ENCODE peak calls at places on chromosomes 7 and 10, in nine cellular contexts. One of them, this sample, is unnamed.

GRCh38 chr10:106078796-106079576 is 1085.5 kb downstream of the SORCS1 start:
- DNase-seq in mesenchymal stem cell: no peak
- DNase-seq in stimulated activated naive CD8-positive, alpha-beta T cell treated with anti-CD3 and anti-CD28 coated beads, Interleukin-15, Interleukin-2, amounts not matched to agents 100 U/mL and 50 U/mL, for 24 hours: no peak
- DNase-seq in T-helper 9 cell: no peak
- DNase-seq in hepatic stellate cell: no peak
- DNase-seq in aorta: no peak
- DNase-seq in naive B cell: no peak
- DNase-seq in Kasumi-1: no peak
- DNase-seq in stimulated activated CD8-positive, alpha-beta memory T cell treated with anti-CD3 and anti-CD28 coated beads, Interleukin-12 subunit alpha, Interleukin-12 subunit beta, amount 100 ng/mL, for 4 hours: no peak
- DNase-seq in this sample: no peak

GRCh38 chr7:133853706-133854276 is 273.3 kb upstream of the LRGUK start:
- DNase-seq in aorta: no peak
- DNase-seq in stimulated activated naive CD8-positive, alpha-beta T cell treated with anti-CD3 and anti-CD28 coated beads, Interleukin-15, Interleukin-2, amounts not matched to agents 100 U/mL and 50 U/mL, for 24 hours: peak; percentile 14
- DNase-seq in mesenchymal stem cell: peak; percentile 69
- DNase-seq in stimulated activated CD8-positive, alpha-beta memory T cell treated with anti-CD3 and anti-CD28 coated beads, Interleukin-12 subunit alpha, Interleukin-12 subunit beta, amount 100 ng/mL, for 4 hours: no peak
- DNase-seq in T-helper 9 cell: no peak
- DNase-seq in naive B cell: no peak
- DNase-seq in Kasumi-1: peak; percentile 34
- DNase-seq in hepatic stellate cell: peak; percentile 51
- DNase-seq in this sample: no peak

GRCh38 chr10:100621360-100622205 is 85.8 kb downstream of the HIF1AN start:
- DNase-seq in hepatic stellate cell: no peak
- DNase-seq in Kasumi-1: no peak
- DNase-seq in stimulated activated CD8-positive, alpha-beta memory T cell treated with anti-CD3 and anti-CD28 coated beads, Interleukin-12 subunit alpha, Interleukin-12 subunit beta, amount 100 ng/mL, for 4 hours: no peak
- DNase-seq in mesenchymal stem cell: no peak
- DNase-seq in stimulated activated naive CD8-positive, alpha-beta T cell treated with anti-CD3 and anti-CD28 coated beads, Interleukin-15, Interleukin-2, amounts not matched to agents 100 U/mL and 50 U/mL, for 24 hours: peak; percentile 13
- DNase-seq in aorta: peak; percentile 50
- DNase-seq in naive B cell: no peak
- DNase-seq in T-helper 9 cell: peak; percentile 31
- DNase-seq in this sample: no peak

GRCh38 chr7:29247962-29248236 is 53.3 kb downstream of the CHN2 start:
- DNase-seq in naive B cell: no peak
- DNase-seq in hepatic stellate cell: no peak
- DNase-seq in Kasumi-1: no peak
- DNase-seq in stimulated activated naive CD8-positive, alpha-beta T cell treated with anti-CD3 and anti-CD28 coated beads, Interleukin-15, Interleukin-2, amounts not matched to agents 100 U/mL and 50 U/mL, for 24 hours: no peak
- DNase-seq in stimulated activated CD8-positive, alpha-beta memory T cell treated with anti-CD3 and anti-CD28 coated beads, Interleukin-12 subunit alpha, Interleukin-12 subunit beta, amount 100 ng/mL, for 4 hours: no peak
- DNase-seq in aorta: no peak
- DNase-seq in T-helper 9 cell: no peak
- DNase-seq in mesenchymal stem cell: no peak
- DNase-seq in this sample: no peak

GRCh38 chr7:152859781-152860191 is 100.2 kb downstream of the ACTR3B start:
- DNase-seq in hepatic stellate cell: peak; percentile 32
- DNase-seq in stimulated activated CD8-positive, alpha-beta memory T cell treated with anti-CD3 and anti-CD28 coated beads, Interleukin-12 subunit alpha, Interleukin-12 subunit beta, amount 100 ng/mL, for 4 hours: no peak
- DNase-seq in aorta: no peak
- DNase-seq in naive B cell: no peak
- DNase-seq in Kasumi-1: peak; percentile 70
- DNase-seq in T-helper 9 cell: no peak
- DNase-seq in stimulated activated naive CD8-positive, alpha-beta T cell treated with anti-CD3 and anti-CD28 coated beads, Interleukin-15, Interleukin-2, amounts not matched to agents 100 U/mL and 50 U/mL, for 24 hours: no peak
- DNase-seq in mesenchymal stem cell: no peak
- DNase-seq in this sample: no peak

GRCh38 chr10:89531359-89531758 is 4.0 kb downstream of the SLC16A12 start:
- DNase-seq in T-helper 9 cell: no peak
- DNase-seq in hepatic stellate cell: no peak
- DNase-seq in mesenchymal stem cell: no peak
- DNase-seq in Kasumi-1: no peak
- DNase-seq in stimulated activated naive CD8-positive, alpha-beta T cell treated with anti-CD3 and anti-CD28 coated beads, Interleukin-15, Interleukin-2, amounts not matched to agents 100 U/mL and 50 U/mL, for 24 hours: no peak
- DNase-seq in stimulated activated CD8-positive, alpha-beta memory T cell treated with anti-CD3 and anti-CD28 coated beads, Interleukin-12 subunit alpha, Interleukin-12 subunit beta, amount 100 ng/mL, for 4 hours: no peak
- DNase-seq in naive B cell: no peak
- DNase-seq in aorta: no peak
- DNase-seq in this sample: no peak

GRCh38 chr10:93180402-93181040 is 106.8 kb downstream of the CYP26A1 start:
- DNase-seq in stimulated activated CD8-positive, alpha-beta memory T cell treated with anti-CD3 and anti-CD28 coated beads, Interleukin-12 subunit alpha, Interleukin-12 subunit beta, amount 100 ng/mL, for 4 hours: no peak
- DNase-seq in stimulated activated naive CD8-positive, alpha-beta T cell treated with anti-CD3 and anti-CD28 coated beads, Interleukin-15, Interleukin-2, amounts not matched to agents 100 U/mL and 50 U/mL, for 24 hours: no peak
- DNase-seq in hepatic stellate cell: no peak
- DNase-seq in aorta: peak; percentile 84
- DNase-seq in naive B cell: no peak
- DNase-seq in mesenchymal stem cell: no peak
- DNase-seq in Kasumi-1: no peak
- DNase-seq in T-helper 9 cell: no peak
- DNase-seq in this sample: no peak

GRCh38 chr7:584122-584465 is 64.4 kb upstream of the PDGFA start:
- DNase-seq in naive B cell: no peak
- DNase-seq in mesenchymal stem cell: no peak
- DNase-seq in Kasumi-1: peak; percentile 34
- DNase-seq in stimulated activated naive CD8-positive, alpha-beta T cell treated with anti-CD3 and anti-CD28 coated beads, Interleukin-15, Interleukin-2, amounts not matched to agents 100 U/mL and 50 U/mL, for 24 hours: peak; percentile 86
- DNase-seq in T-helper 9 cell: peak; percentile 85
- DNase-seq in hepatic stellate cell: no peak
- DNase-seq in stimulated activated CD8-positive, alpha-beta memory T cell treated with anti-CD3 and anti-CD28 coated beads, Interleukin-12 subunit alpha, Interleukin-12 subunit beta, amount 100 ng/mL, for 4 hours: peak; percentile 74
- DNase-seq in aorta: no peak
- DNase-seq in this sample: peak; percentile 78

GRCh38 chr7:46610746-46611145 is 689.7 kb upstream of the IGFBP3 start:
- DNase-seq in stimulated activated naive CD8-positive, alpha-beta T cell treated with anti-CD3 and anti-CD28 coated beads, Interleukin-15, Interleukin-2, amounts not matched to agents 100 U/mL and 50 U/mL, for 24 hours: no peak
- DNase-seq in mesenchymal stem cell: no peak
- DNase-seq in naive B cell: no peak
- DNase-seq in T-helper 9 cell: no peak
- DNase-seq in aorta: no peak
- DNase-seq in stimulated activated CD8-positive, alpha-beta memory T cell treated with anti-CD3 and anti-CD28 coated beads, Interleukin-12 subunit alpha, Interleukin-12 subunit beta, amount 100 ng/mL, for 4 hours: no peak
- DNase-seq in Kasumi-1: no peak
- DNase-seq in hepatic stellate cell: no peak
- DNase-seq in this sample: no peak

GRCh38 chr10:87177-88080 is 38.3 kb upstream of the TUBB8 start:
- DNase-seq in stimulated activated naive CD8-positive, alpha-beta T cell treated with anti-CD3 and anti-CD28 coated beads, Interleukin-15, Interleukin-2, amounts not matched to agents 100 U/mL and 50 U/mL, for 24 hours: no peak
- DNase-seq in aorta: no peak
- DNase-seq in T-helper 9 cell: no peak
- DNase-seq in mesenchymal stem cell: no peak
- DNase-seq in Kasumi-1: no peak
- DNase-seq in hepatic stellate cell: no peak
- DNase-seq in naive B cell: no peak
- DNase-seq in stimulated activated CD8-positive, alpha-beta memory T cell treated with anti-CD3 and anti-CD28 coated beads, Interleukin-12 subunit alpha, Interleukin-12 subunit beta, amount 100 ng/mL, for 4 hours: no peak
- DNase-seq in this sample: no peak

GRCh38 chr7:30688718-30689221 is 6.5 kb upstream of the CRHR2 start:
- DNase-seq in stimulated activated CD8-positive, alpha-beta memory T cell treated with anti-CD3 and anti-CD28 coated beads, Interleukin-12 subunit alpha, Interleukin-12 subunit beta, amount 100 ng/mL, for 4 hours: no peak
- DNase-seq in mesenchymal stem cell: peak; percentile 53
- DNase-seq in hepatic stellate cell: no peak
- DNase-seq in T-helper 9 cell: no peak
- DNase-seq in Kasumi-1: no peak
- DNase-seq in aorta: no peak
- DNase-seq in naive B cell: no peak
- DNase-seq in stimulated activated naive CD8-positive, alpha-beta T cell treated with anti-CD3 and anti-CD28 coated beads, Interleukin-15, Interleukin-2, amounts not matched to agents 100 U/mL and 50 U/mL, for 24 hours: no peak
- DNase-seq in this sample: no peak

GRCh38 chr10:74206727-74207126 is 55.7 kb downstream of the ADK start:
- DNase-seq in naive B cell: no peak
- DNase-seq in hepatic stellate cell: no peak
- DNase-seq in aorta: no peak
- DNase-seq in mesenchymal stem cell: no peak
- DNase-seq in stimulated activated CD8-positive, alpha-beta memory T cell treated with anti-CD3 and anti-CD28 coated beads, Interleukin-12 subunit alpha, Interleukin-12 subunit beta, amount 100 ng/mL, for 4 hours: no peak
- DNase-seq in stimulated activated naive CD8-positive, alpha-beta T cell treated with anti-CD3 and anti-CD28 coated beads, Interleukin-15, Interleukin-2, amounts not matched to agents 100 U/mL and 50 U/mL, for 24 hours: no peak
- DNase-seq in T-helper 9 cell: no peak
- DNase-seq in Kasumi-1: no peak
- DNase-seq in this sample: no peak

GRCh38 chr7:25857376-25858067 is 294.5 kb upstream of the NFE2L3 start:
- DNase-seq in stimulated activated naive CD8-positive, alpha-beta T cell treated with anti-CD3 and anti-CD28 coated beads, Interleukin-15, Interleukin-2, amounts not matched to agents 100 U/mL and 50 U/mL, for 24 hours: no peak
- DNase-seq in T-helper 9 cell: no peak
- DNase-seq in mesenchymal stem cell: peak; percentile 96
- DNase-seq in hepatic stellate cell: no peak
- DNase-seq in naive B cell: no peak
- DNase-seq in stimulated activated CD8-positive, alpha-beta memory T cell treated with anti-CD3 and anti-CD28 coated beads, Interleukin-12 subunit alpha, Interleukin-12 subunit beta, amount 100 ng/mL, for 4 hours: no peak
- DNase-seq in aorta: no peak
- DNase-seq in Kasumi-1: no peak
- DNase-seq in this sample: no peak

GRCh38 chr10:36802523-36803153 is 322.8 kb upstream of the ANKRD30A start:
- DNase-seq in stimulated activated CD8-positive, alpha-beta memory T cell treated with anti-CD3 and anti-CD28 coated beads, Interleukin-12 subunit alpha, Interleukin-12 subunit beta, amount 100 ng/mL, for 4 hours: no peak
- DNase-seq in T-helper 9 cell: no peak
- DNase-seq in naive B cell: no peak
- DNase-seq in mesenchymal stem cell: peak; percentile 1
- DNase-seq in hepatic stellate cell: no peak
- DNase-seq in stimulated activated naive CD8-positive, alpha-beta T cell treated with anti-CD3 and anti-CD28 coated beads, Interleukin-15, Interleukin-2, amounts not matched to agents 100 U/mL and 50 U/mL, for 24 hours: no peak
- DNase-seq in Kasumi-1: no peak
- DNase-seq in aorta: no peak
- DNase-seq in this sample: no peak

GRCh38 chr10:118163227-118163626 is 116.5 kb upstream of the RAB11FIP2 start:
- DNase-seq in aorta: no peak
- DNase-seq in stimulated activated naive CD8-positive, alpha-beta T cell treated with anti-CD3 and anti-CD28 coated beads, Interleukin-15, Interleukin-2, amounts not matched to agents 100 U/mL and 50 U/mL, for 24 hours: no peak
- DNase-seq in Kasumi-1: no peak
- DNase-seq in T-helper 9 cell: no peak
- DNase-seq in naive B cell: no peak
- DNase-seq in mesenchymal stem cell: no peak
- DNase-seq in hepatic stellate cell: no peak
- DNase-seq in stimulated activated CD8-positive, alpha-beta memory T cell treated with anti-CD3 and anti-CD28 coated beads, Interleukin-12 subunit alpha, Interleukin-12 subunit beta, amount 100 ng/mL, for 4 hours: no peak
- DNase-seq in this sample: no peak

GRCh38 chr10:75404023-75404334 is 2.4 kb upstream of the ZNF503 start:
- DNase-seq in hepatic stellate cell: no peak
- DNase-seq in Kasumi-1: no peak
- DNase-seq in T-helper 9 cell: no peak
- DNase-seq in aorta: no peak
- DNase-seq in naive B cell: no peak
- DNase-seq in stimulated activated CD8-positive, alpha-beta memory T cell treated with anti-CD3 and anti-CD28 coated beads, Interleukin-12 subunit alpha, Interleukin-12 subunit beta, amount 100 ng/mL, for 4 hours: no peak
- DNase-seq in mesenchymal stem cell: no peak
- DNase-seq in stimulated activated naive CD8-positive, alpha-beta T cell treated with anti-CD3 and anti-CD28 coated beads, Interleukin-15, Interleukin-2, amounts not matched to agents 100 U/mL and 50 U/mL, for 24 hours: no peak
- DNase-seq in this sample: no peak

GRCh38 chr7:64314493-64315020 is 796 bp downstream of the ZNF736 start:
- DNase-seq in naive B cell: no peak
- DNase-seq in hepatic stellate cell: no peak
- DNase-seq in stimulated activated CD8-positive, alpha-beta memory T cell treated with anti-CD3 and anti-CD28 coated beads, Interleukin-12 subunit alpha, Interleukin-12 subunit beta, amount 100 ng/mL, for 4 hours: no peak
- DNase-seq in stimulated activated naive CD8-positive, alpha-beta T cell treated with anti-CD3 and anti-CD28 coated beads, Interleukin-15, Interleukin-2, amounts not matched to agents 100 U/mL and 50 U/mL, for 24 hours: no peak
- DNase-seq in T-helper 9 cell: no peak
- DNase-seq in Kasumi-1: no peak
- DNase-seq in mesenchymal stem cell: no peak
- DNase-seq in aorta: no peak
- DNase-seq in this sample: no peak

GRCh38 chr7:137583199-137583598 is 239.7 kb upstream of the PTN start:
- DNase-seq in T-helper 9 cell: no peak
- DNase-seq in aorta: no peak
- DNase-seq in mesenchymal stem cell: no peak
- DNase-seq in Kasumi-1: no peak
- DNase-seq in naive B cell: no peak
- DNase-seq in stimulated activated naive CD8-positive, alpha-beta T cell treated with anti-CD3 and anti-CD28 coated beads, Interleukin-15, Interleukin-2, amounts not matched to agents 100 U/mL and 50 U/mL, for 24 hours: no peak
- DNase-seq in hepatic stellate cell: no peak
- DNase-seq in stimulated activated CD8-positive, alpha-beta memory T cell treated with anti-CD3 and anti-CD28 coated beads, Interleukin-12 subunit alpha, Interleukin-12 subunit beta, amount 100 ng/mL, for 4 hours: no peak
- DNase-seq in this sample: no peak

GRCh38 chr7:46852795-46853194 is 729.1 kb downstream of the TNS3 start:
- DNase-seq in hepatic stellate cell: no peak
- DNase-seq in stimulated activated CD8-positive, alpha-beta memory T cell treated with anti-CD3 and anti-CD28 coated beads, Interleukin-12 subunit alpha, Interleukin-12 subunit beta, amount 100 ng/mL, for 4 hours: no peak
- DNase-seq in Kasumi-1: no peak
- DNase-seq in mesenchymal stem cell: no peak
- DNase-seq in aorta: no peak
- DNase-seq in naive B cell: no peak
- DNase-seq in stimulated activated naive CD8-positive, alpha-beta T cell treated with anti-CD3 and anti-CD28 coated beads, Interleukin-15, Interleukin-2, amounts not matched to agents 100 U/mL and 50 U/mL, for 24 hours: no peak
- DNase-seq in T-helper 9 cell: no peak
- DNase-seq in this sample: no peak

GRCh38 chr7:20352573-20353304 is 22.0 kb downstream of the ITGB8 start:
- DNase-seq in stimulated activated naive CD8-positive, alpha-beta T cell treated with anti-CD3 and anti-CD28 coated beads, Interleukin-15, Interleukin-2, amounts not matched to agents 100 U/mL and 50 U/mL, for 24 hours: no peak
- DNase-seq in Kasumi-1: no peak
- DNase-seq in mesenchymal stem cell: peak; percentile 24
- DNase-seq in aorta: no peak
- DNase-seq in stimulated activated CD8-positive, alpha-beta memory T cell treated with anti-CD3 and anti-CD28 coated beads, Interleukin-12 subunit alpha, Interleukin-12 subunit beta, amount 100 ng/mL, for 4 hours: no peak
- DNase-seq in naive B cell: no peak
- DNase-seq in T-helper 9 cell: no peak
- DNase-seq in hepatic stellate cell: no peak
- DNase-seq in this sample: no peak

GRCh38 chr7:585229-585711 is 65.6 kb upstream of the PDGFA start:
- DNase-seq in stimulated activated CD8-positive, alpha-beta memory T cell treated with anti-CD3 and anti-CD28 coated beads, Interleukin-12 subunit alpha, Interleukin-12 subunit beta, amount 100 ng/mL, for 4 hours: no peak
- DNase-seq in mesenchymal stem cell: peak; percentile 48
- DNase-seq in hepatic stellate cell: peak; percentile 92
- DNase-seq in aorta: no peak
- DNase-seq in Kasumi-1: no peak
- DNase-seq in T-helper 9 cell: no peak
- DNase-seq in naive B cell: no peak
- DNase-seq in stimulated activated naive CD8-positive, alpha-beta T cell treated with anti-CD3 and anti-CD28 coated beads, Interleukin-15, Interleukin-2, amounts not matched to agents 100 U/mL and 50 U/mL, for 24 hours: peak; percentile 74
- DNase-seq in this sample: peak; percentile 70

GRCh38 chr10:132163278-132163765 is 23.4 kb upstream of the DPYSL4 start:
- DNase-seq in T-helper 9 cell: peak; percentile 23
- DNase-seq in stimulated activated CD8-positive, alpha-beta memory T cell treated with anti-CD3 and anti-CD28 coated beads, Interleukin-12 subunit alpha, Interleukin-12 subunit beta, amount 100 ng/mL, for 4 hours: no peak
- DNase-seq in stimulated activated naive CD8-positive, alpha-beta T cell treated with anti-CD3 and anti-CD28 coated beads, Interleukin-15, Interleukin-2, amounts not matched to agents 100 U/mL and 50 U/mL, for 24 hours: peak; percentile 71
- DNase-seq in aorta: peak; percentile 73
- DNase-seq in hepatic stellate cell: no peak
- DNase-seq in Kasumi-1: no peak
- DNase-seq in naive B cell: no peak
- DNase-seq in mesenchymal stem cell: no peak
- DNase-seq in this sample: no peak

GRCh38 chr10:84139126-84140035 is at the start of gene GHITM:
- DNase-seq in Kasumi-1: peak; percentile 99
- DNase-seq in naive B cell: peak; percentile 100
- DNase-seq in hepatic stellate cell: peak; percentile 87
- DNase-seq in stimulated activated naive CD8-positive, alpha-beta T cell treated with anti-CD3 and anti-CD28 coated beads, Interleukin-15, Interleukin-2, amounts not matched to agents 100 U/mL and 50 U/mL, for 24 hours: peak; percentile 99
- DNase-seq in mesenchymal stem cell: peak; percentile 99
- DNase-seq in stimulated activated CD8-positive, alpha-beta memory T cell treated with anti-CD3 and anti-CD28 coated beads, Interleukin-12 subunit alpha, Interleukin-12 subunit beta, amount 100 ng/mL, for 4 hours: peak; percentile 98
- DNase-seq in aorta: peak; percentile 99
- DNase-seq in T-helper 9 cell: peak; percentile 99
- DNase-seq in this sample: peak; percentile 99

GRCh38 chr10:122555431-122555830 is 5.1 kb upstream of the DMBT1 start:
- DNase-seq in stimulated activated naive CD8-positive, alpha-beta T cell treated with anti-CD3 and anti-CD28 coated beads, Interleukin-15, Interleukin-2, amounts not matched to agents 100 U/mL and 50 U/mL, for 24 hours: no peak
- DNase-seq in hepatic stellate cell: no peak
- DNase-seq in mesenchymal stem cell: no peak
- DNase-seq in aorta: no peak
- DNase-seq in Kasumi-1: no peak
- DNase-seq in naive B cell: no peak
- DNase-seq in T-helper 9 cell: no peak
- DNase-seq in stimulated activated CD8-positive, alpha-beta memory T cell treated with anti-CD3 and anti-CD28 coated beads, Interleukin-12 subunit alpha, Interleukin-12 subunit beta, amount 100 ng/mL, for 4 hours: no peak
- DNase-seq in this sample: no peak

GRCh38 chr7:90459888-90460287 is 9.6 kb upstream of the PTTG1IP2 start:
- DNase-seq in T-helper 9 cell: no peak
- DNase-seq in Kasumi-1: no peak
- DNase-seq in stimulated activated CD8-positive, alpha-beta memory T cell treated with anti-CD3 and anti-CD28 coated beads, Interleukin-12 subunit alpha, Interleukin-12 subunit beta, amount 100 ng/mL, for 4 hours: no peak
- DNase-seq in hepatic stellate cell: no peak
- DNase-seq in aorta: no peak
- DNase-seq in stimulated activated naive CD8-positive, alpha-beta T cell treated with anti-CD3 and anti-CD28 coated beads, Interleukin-15, Interleukin-2, amounts not matched to agents 100 U/mL and 50 U/mL, for 24 hours: no peak
- DNase-seq in mesenchymal stem cell: no peak
- DNase-seq in naive B cell: no peak
- DNase-seq in this sample: no peak

GRCh38 chr10:11307004-11307403 is 289.3 kb downstream of the CELF2 start:
- DNase-seq in stimulated activated naive CD8-positive, alpha-beta T cell treated with anti-CD3 and anti-CD28 coated beads, Interleukin-15, Interleukin-2, amounts not matched to agents 100 U/mL and 50 U/mL, for 24 hours: no peak
- DNase-seq in Kasumi-1: no peak
- DNase-seq in stimulated activated CD8-positive, alpha-beta memory T cell treated with anti-CD3 and anti-CD28 coated beads, Interleukin-12 subunit alpha, Interleukin-12 subunit beta, amount 100 ng/mL, for 4 hours: no peak
- DNase-seq in aorta: peak; percentile 55
- DNase-seq in naive B cell: no peak
- DNase-seq in hepatic stellate cell: no peak
- DNase-seq in T-helper 9 cell: no peak
- DNase-seq in mesenchymal stem cell: no peak
- DNase-seq in this sample: no peak

GRCh38 chr7:29281782-29282541 is 87.4 kb downstream of the CHN2 start:
- DNase-seq in stimulated activated CD8-positive, alpha-beta memory T cell treated with anti-CD3 and anti-CD28 coated beads, Interleukin-12 subunit alpha, Interleukin-12 subunit beta, amount 100 ng/mL, for 4 hours: no peak
- DNase-seq in Kasumi-1: no peak
- DNase-seq in T-helper 9 cell: no peak
- DNase-seq in mesenchymal stem cell: peak; percentile 97
- DNase-seq in naive B cell: no peak
- DNase-seq in stimulated activated naive CD8-positive, alpha-beta T cell treated with anti-CD3 and anti-CD28 coated beads, Interleukin-15, Interleukin-2, amounts not matched to agents 100 U/mL and 50 U/mL, for 24 hours: no peak
- DNase-seq in hepatic stellate cell: no peak
- DNase-seq in aorta: no peak
- DNase-seq in this sample: no peak

GRCh38 chr7:3338161-3338560 is 37.1 kb downstream of the SDK1 start:
- DNase-seq in mesenchymal stem cell: peak; percentile 38
- DNase-seq in stimulated activated naive CD8-positive, alpha-beta T cell treated with anti-CD3 and anti-CD28 coated beads, Interleukin-15, Interleukin-2, amounts not matched to agents 100 U/mL and 50 U/mL, for 24 hours: no peak
- DNase-seq in aorta: no peak
- DNase-seq in T-helper 9 cell: no peak
- DNase-seq in hepatic stellate cell: no peak
- DNase-seq in Kasumi-1: no peak
- DNase-seq in naive B cell: no peak
- DNase-seq in stimulated activated CD8-positive, alpha-beta memory T cell treated with anti-CD3 and anti-CD28 coated beads, Interleukin-12 subunit alpha, Interleukin-12 subunit beta, amount 100 ng/mL, for 4 hours: no peak
- DNase-seq in this sample: no peak

GRCh38 chr10:42755591-42756093 is 27.0 kb upstream of the BMS1 start:
- DNase-seq in hepatic stellate cell: no peak
- DNase-seq in aorta: no peak
- DNase-seq in mesenchymal stem cell: no peak
- DNase-seq in naive B cell: no peak
- DNase-seq in T-helper 9 cell: no peak
- DNase-seq in stimulated activated CD8-positive, alpha-beta memory T cell treated with anti-CD3 and anti-CD28 coated beads, Interleukin-12 subunit alpha, Interleukin-12 subunit beta, amount 100 ng/mL, for 4 hours: no peak
- DNase-seq in Kasumi-1: no peak
- DNase-seq in stimulated activated naive CD8-positive, alpha-beta T cell treated with anti-CD3 and anti-CD28 coated beads, Interleukin-15, Interleukin-2, amounts not matched to agents 100 U/mL and 50 U/mL, for 24 hours: no peak
- DNase-seq in this sample: no peak

GRCh38 chr10:32210306-32211045 is 136.5 kb downstream of the EPC1 start:
- DNase-seq in T-helper 9 cell: no peak
- DNase-seq in stimulated activated naive CD8-positive, alpha-beta T cell treated with anti-CD3 and anti-CD28 coated beads, Interleukin-15, Interleukin-2, amounts not matched to agents 100 U/mL and 50 U/mL, for 24 hours: peak; percentile 36
- DNase-seq in naive B cell: no peak
- DNase-seq in Kasumi-1: peak; percentile 90
- DNase-seq in stimulated activated CD8-positive, alpha-beta memory T cell treated with anti-CD3 and anti-CD28 coated beads, Interleukin-12 subunit alpha, Interleukin-12 subunit beta, amount 100 ng/mL, for 4 hours: no peak
- DNase-seq in aorta: no peak
- DNase-seq in mesenchymal stem cell: peak; percentile 68
- DNase-seq in hepatic stellate cell: peak; percentile 57
- DNase-seq in this sample: no peak

GRCh38 chr10:129695671-129696070 is 228.6 kb downstream of the MGMT start:
- DNase-seq in Kasumi-1: no peak
- DNase-seq in mesenchymal stem cell: no peak
- DNase-seq in naive B cell: no peak
- DNase-seq in aorta: no peak
- DNase-seq in hepatic stellate cell: no peak
- DNase-seq in T-helper 9 cell: no peak
- DNase-seq in stimulated activated naive CD8-positive, alpha-beta T cell treated with anti-CD3 and anti-CD28 coated beads, Interleukin-15, Interleukin-2, amounts not matched to agents 100 U/mL and 50 U/mL, for 24 hours: no peak
- DNase-seq in stimulated activated CD8-positive, alpha-beta memory T cell treated with anti-CD3 and anti-CD28 coated beads, Interleukin-12 subunit alpha, Interleukin-12 subunit beta, amount 100 ng/mL, for 4 hours: no peak
- DNase-seq in this sample: no peak

This sample was measured in stimulated activated CD4-positive, alpha-beta T cell treated with anti-CD3 and anti-CD28 coated beads, Interleukin-12 subunit alpha, Interleukin-12 subunit beta, amount 100 ng/mL, for 24 hours.